ENCODE peak calls at places on chromosomes 16 and 17, in ten cellular contexts. H, N, R, J, S, E, K, C, L and Z are unnamed samples.
A peak's percentile ranks its signal among the peaks of the same experiment; 100 is the strongest.

GRCh38 chr16:88928405-88929375 is 48.3 kb downstream of the CBFA2T3 start:
- DNase-seq in J (no peak), L (no peak), S (no peak), C (no peak), R (no peak), K (peak; percentile 47), H (no peak), E (no peak), N (no peak), Z (no peak)

GRCh38 chr17:40109471-40109824 is 9.1 kb upstream of the NR1D1 start:
- DNase-seq in C (no peak), J (no peak), S (no peak), R (no peak), K (no peak), H (peak; percentile 13), N (no peak), L (no peak), E (no peak), Z (no peak)

GRCh38 chr17:42127414-42127813 is 4.8 kb downstream of the HSPB9 start:
- DNase-seq in R (no peak), H (no peak), J (no peak), E (no peak), N (no peak), C (no peak), K (no peak), S (no peak), L (no peak), Z (no peak)

GRCh38 chr17:40491486-40491885 is 9.9 kb downstream of the TNS4 start:
- DNase-seq in R (no peak), N (no peak), K (no peak), E (no peak), H (no peak), C (no peak), J (no peak), L (no peak), S (no peak), Z (no peak)

GRCh38 chr16:68131813-68132706 is 46.9 kb downstream of the NFATC3 start:
- DNase-seq in N (no peak), S (no peak), L (no peak), J (no peak), R (no peak), H (no peak), E (no peak), K (no peak), C (no peak), Z (no peak)

GRCh38 chr16:55530316-55530856 is 21.5 kb downstream of the LPCAT2 start:
- DNase-seq in H (no peak), E (no peak), N (no peak), S (no peak), K (no peak), R (no peak), J (no peak), C (no peak), L (no peak), Z (no peak)

GRCh38 chr16:19842758-19843157 is 41.9 kb downstream of the GPRC5B start:
- DNase-seq in H (no peak), C (no peak), L (no peak), R (no peak), J (no peak), E (no peak), N (no peak), K (no peak), S (no peak), Z (no peak)

GRCh38 chr17:978110-979093 is 1.2 kb downstream of the NXN start:
- DNase-seq in C (no peak), H (no peak), R (peak; percentile 61), N (peak; percentile 80), L (peak; percentile 63), S (no peak), J (no peak), K (peak; percentile 32), E (no peak), Z (peak; percentile 64)

GRCh38 chr17:65121916-65122821 is 15.0 kb upstream of the RGS9 start:
- DNase-seq in J (no peak), H (no peak), S (no peak), N (no peak), R (no peak), E (no peak), K (no peak), L (no peak), C (no peak), Z (no peak)

GRCh38 chr16:27582883-27583282 is 32.9 kb downstream of the KATNIP start:
- DNase-seq in R (no peak), J (no peak), K (no peak), N (no peak), L (no peak), H (no peak), S (no peak), C (no peak), E (no peak), Z (no peak)

GRCh38 chr17:19239544-19239943 is 2.4 kb downstream of the EPN2 start:
- DNase-seq in J (no peak), N (peak; percentile 52), E (no peak), L (no peak), H (peak; percentile 46), K (no peak), S (no peak), R (no peak), C (peak; percentile 62), Z (peak; percentile 57)

GRCh38 chr17:8946071-8946470 is 19.4 kb downstream of the PIK3R5 start:
- DNase-seq in K (no peak), S (no peak), R (no peak), J (no peak), C (no peak), N (no peak), E (no peak), L (no peak), H (no peak), Z (no peak)

GRCh38 chr16:67028555-67029248 is at the start of gene CBFB:
- DNase-seq in K (peak; percentile 93), S (no peak), L (peak; percentile 95), H (peak; percentile 94), R (peak; percentile 89), N (peak; percentile 98), C (peak; percentile 95), J (peak; percentile 94), E (peak; percentile 83), Z (peak; percentile 91)

GRCh38 chr17:29825604-29826003 is 104.4 kb downstream of the SSH2 start:
- DNase-seq in N (no peak), K (no peak), L (no peak), C (no peak), H (no peak), R (no peak), E (no peak), S (no peak), J (no peak), Z (no peak)

GRCh38 chr17:60535382-60536279 is 9.6 kb upstream of the APPBP2 start:
- DNase-seq in K (no peak), E (no peak), R (peak; percentile 98), C (no peak), J (no peak), L (no peak), N (no peak), H (no peak), S (no peak), Z (no peak)

GRCh38 chr16:88060524-88061219 is 109.4 kb downstream of the BANP start:
- DNase-seq in L (no peak), R (no peak), E (no peak), J (no peak), H (no peak), C (no peak), K (no peak), N (peak; percentile 47), S (no peak), Z (no peak)

GRCh38 chr16:68504066-68504465 is 35.0 kb upstream of the ZFP90 start:
- DNase-seq in L (no peak), K (no peak), J (no peak), E (no peak), S (no peak), C (no peak), N (no peak), R (no peak), H (no peak), Z (no peak)

GRCh38 chr16:60107467-60107866 is 1373.4 kb upstream of the GOT2 start:
- DNase-seq in R (no peak), L (no peak), N (no peak), C (no peak), J (no peak), H (no peak), E (no peak), S (no peak), K (no peak), Z (no peak)

DNA sequence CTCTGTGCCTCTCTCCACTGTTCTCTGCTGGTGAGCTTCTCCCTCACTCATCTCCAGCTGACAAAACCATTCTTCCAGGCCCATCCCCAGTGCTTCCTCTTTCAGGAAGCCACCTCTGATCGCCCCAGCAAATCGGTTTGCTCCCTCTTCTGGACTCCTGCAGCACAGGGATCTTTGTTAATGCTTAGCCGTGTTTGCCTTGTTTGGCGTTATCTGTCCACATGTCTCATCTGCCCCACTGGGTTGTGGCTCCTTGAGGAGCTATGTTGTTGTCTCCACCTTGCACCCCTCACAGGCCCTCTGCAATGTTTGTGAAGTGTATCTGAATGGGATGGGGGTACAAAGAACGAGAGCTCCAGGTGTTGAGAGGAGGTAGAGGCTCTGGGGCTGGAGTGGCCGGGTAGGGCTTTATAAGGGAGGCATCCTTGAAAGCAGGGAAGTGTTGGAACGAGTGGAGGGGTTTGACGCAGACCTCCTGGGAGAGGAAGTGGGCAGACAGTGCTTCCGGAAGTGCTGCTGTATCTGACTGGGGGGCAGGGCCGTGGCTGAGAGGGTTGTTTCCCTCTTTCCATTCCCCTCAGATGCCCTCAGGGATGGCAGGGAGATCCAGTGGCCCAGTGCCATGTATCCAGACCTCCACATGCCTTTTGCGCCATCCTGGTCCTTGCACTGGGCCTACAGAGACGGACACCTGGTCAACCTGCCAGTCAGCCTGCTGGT is 27.8 kb downstream of the CASKIN2 start:
- DNase-seq in C (peak; percentile 64), L (peak; percentile 62), E (no peak), S (no peak), K (no peak), J (no peak), N (peak; percentile 90), H (no peak), R (no peak), Z (no peak)
- TF ChIP-seq POLR2A in C (no peak), L (no peak), E (no peak), S (no peak), K (no peak), J (no peak), N (no peak), H (no peak), R (no peak), Z (no peak)

GRCh38 chr16:81315271-81316175 is 761 bp downstream of the GAN start:
- DNase-seq in L (peak; percentile 80), H (peak; percentile 72), E (no peak), J (peak; percentile 23), N (peak; percentile 90), K (peak; percentile 68), S (no peak), R (peak; percentile 51), C (peak; percentile 54), Z (peak; percentile 43)
- TF ChIP-seq POLR2A in L (no peak), H (peak; percentile 61), E (no peak), J (peak; percentile 14), N (no peak), K (no peak), S (no peak), R (no peak), C (no peak), Z (no peak)

GRCh38 chr16:84144859-84145639 is at the start of the genes DNAAF1 and HSDL1:
- DNase-seq in L (peak; percentile 94), J (peak; percentile 94), R (peak; percentile 73), H (peak; percentile 84), N (peak; percentile 98), S (peak; percentile 67), E (peak; percentile 79), K (peak; percentile 95), C (peak; percentile 93), Z (peak; percentile 95)
- TF ChIP-seq POLR2A in L (peak; percentile 31), J (peak; percentile 86), R (no peak), H (peak; percentile 74), N (no peak), S (no peak), E (peak; percentile 41), K (no peak), C (peak; percentile 79), Z (peak; percentile 23)

GRCh38 chr16:53052519-53053501 is at the start of gene CHD9NB:
- DNase-seq in H (peak; percentile 73), L (peak; percentile 73), R (peak; percentile 86), J (peak; percentile 77), N (no peak), C (peak; percentile 51), S (no peak), E (no peak), K (no peak), Z (no peak)
- TF ChIP-seq POLR2A in H (no peak), L (no peak), R (no peak), J (peak; percentile 36), N (no peak), C (no peak), S (no peak), E (no peak), K (no peak), Z (no peak)